ENCODE peak calls at places on chromosome 3, in seven cellular contexts. J is WTC11, L is AG09309, R is GM13977, O is CD14-positive monocyte, F is B cell, X is osteoblast. D is an unnamed sample.
A peak's percentile ranks its signal among the peaks of the same experiment; 100 is the strongest.

GRCh38 chr3:71305246-71306206 is 278.0 kb downstream of the FOXP1 start:
- DNase-seq in J (peak; percentile 77), L (no peak), O (no peak), F (no peak), X (no peak), R (no peak), D (no peak)

GRCh38 chr3:161630791-161631190 is 134.2 kb downstream of the OTOL1 start:
- DNase-seq in R (no peak), X (no peak), O (no peak), J (peak; percentile 11), F (no peak), L (no peak), D (no peak)

GRCh38 chr3:178807694-178808093 is 263.9 kb downstream of the ZMAT3 start:
- DNase-seq in F (no peak), X (no peak), L (no peak), O (no peak), J (no peak), R (no peak), D (no peak)

GRCh38 chr3:172189987-172190603 is 150.7 kb downstream of the FNDC3B start:
- DNase-seq in L (no peak), F (no peak), X (no peak), O (no peak), J (no peak), R (no peak), D (no peak)

GRCh38 chr3:79052054-79052681 is 715.6 kb downstream of the ROBO1 start:
- DNase-seq in L (no peak), O (no peak), X (no peak), F (no peak), J (peak; percentile 45), R (no peak), D (no peak)

GRCh38 chr3:153373571-153373970 is 211.5 kb downstream of the RAP2B start:
- DNase-seq in F (peak; percentile 39), R (no peak), L (no peak), X (peak; percentile 75), J (no peak), O (peak; percentile 59), D (no peak)

GRCh38 chr3:157533298-157533870 is 30.2 kb upstream of the VEPH1 start:
- DNase-seq in O (no peak), J (no peak), F (no peak), X (peak; percentile 84), L (peak; percentile 76), R (no peak), D (no peak)

GRCh38 chr3:76586471-76586870 is 453.4 kb upstream of the ROBO2 start:
- DNase-seq in O (no peak), L (no peak), F (no peak), X (no peak), J (no peak), R (no peak), D (no peak)

GRCh38 chr3:125083776-125084175 is 28.0 kb upstream of the HEG1 start:
- DNase-seq in F (no peak), R (no peak), L (no peak), O (no peak), X (peak; percentile 31), J (no peak), D (no peak)

GRCh38 chr3:194287392-194287791 is 63.7 kb downstream of the CPN2 start:
- DNase-seq in O (no peak), J (no peak), X (no peak), L (no peak), R (no peak), F (no peak), D (no peak)

GRCh38 chr3:59522550-59522949 is 472.7 kb upstream of the CFAP20DC start:
- DNase-seq in J (no peak), O (no peak), F (no peak), R (no peak), L (no peak), X (no peak), D (no peak)

GRCh38 chr3:193029800-193030199 is 112.1 kb upstream of the MB21D2 start:
- DNase-seq in J (no peak), F (no peak), L (no peak), O (no peak), R (no peak), X (no peak), D (no peak)

GRCh38 chr3:51938780-51939425 is 2.8 kb downstream of the RRP9 start:
- DNase-seq in O (no peak), X (peak; percentile 68), J (no peak), F (no peak), L (no peak), R (no peak), D (no peak)

GRCh38 chr3:51935886-51936755 is 5.6 kb downstream of the RRP9 start:
- DNase-seq in L (no peak), J (no peak), X (peak; percentile 72), R (no peak), O (no peak), F (no peak), D (no peak)

GRCh38 chr3:51937014-51937413 is 4.7 kb downstream of the RRP9 start:
- DNase-seq in X (peak; percentile 94), F (no peak), R (no peak), L (no peak), J (no peak), O (no peak), D (no peak)

GRCh38 chr3:51934991-51935885 is 6.5 kb downstream of the RRP9 start:
- DNase-seq in O (no peak), F (no peak), R (no peak), X (peak; percentile 54), J (no peak), L (no peak), D (no peak)

DNA sequence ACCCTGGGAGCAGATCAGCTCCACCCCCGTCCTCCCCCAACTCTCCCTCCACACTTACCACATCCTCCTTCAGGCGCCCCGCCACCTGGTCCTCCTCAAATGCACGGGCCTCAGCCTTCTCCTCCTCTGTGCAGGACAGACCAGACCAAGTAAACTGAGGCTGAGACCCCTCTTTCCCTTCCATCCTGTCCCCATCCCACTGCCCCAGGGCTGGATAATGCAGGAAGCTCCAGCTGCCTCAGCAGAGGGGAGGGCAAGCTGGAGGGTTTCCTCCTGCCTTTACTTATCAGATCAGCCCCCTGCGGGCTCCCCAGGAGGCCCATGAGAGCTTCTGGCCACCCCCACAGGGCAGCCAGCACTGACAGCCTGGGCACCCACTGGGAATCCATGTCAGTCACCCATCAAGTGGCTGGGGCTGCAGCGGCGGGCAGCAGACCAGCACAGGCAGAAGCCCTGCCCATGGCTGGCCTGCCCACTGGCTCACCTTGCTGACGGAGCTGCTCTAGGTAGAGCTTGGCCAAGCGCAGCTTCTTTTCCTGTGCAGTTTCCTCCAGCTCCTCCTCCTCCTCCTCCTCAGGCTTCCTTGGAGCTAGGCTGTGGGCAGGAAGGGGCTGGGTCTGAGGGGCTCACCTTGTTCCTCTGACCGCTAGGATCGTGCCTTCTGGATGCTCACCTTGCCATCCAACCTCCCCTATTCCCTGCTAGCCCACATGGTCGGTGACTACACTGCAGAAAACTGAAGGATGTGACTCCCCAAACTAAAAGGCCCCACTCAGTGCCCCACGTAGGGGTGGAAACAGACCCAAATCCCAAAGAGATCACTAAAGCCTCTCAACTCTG is 3.9 kb downstream of the RRP9 start:
- DNase-seq in J (no peak), R (no peak), L (no peak), F (no peak), O (no peak), X (peak; percentile 37), D (no peak)
- TF ChIP-seq CTCF in J (no peak), R (no peak), L (no peak), F (no peak), O (no peak), X (no peak), D (no peak)

GRCh38 chr3:15433531-15433930 is 6.1 kb downstream of the EAF1 start:
- DNase-seq in R (no peak), F (no peak), X (no peak), O (no peak), J (no peak), L (no peak), D (no peak)

GRCh38 chr3:15430624-15431023 is 3.2 kb downstream of the EAF1 start:
- DNase-seq in O (no peak), X (no peak), L (no peak), J (no peak), F (no peak), R (no peak), D (no peak)

GRCh38 chr3:15428539-15428938 is 1.1 kb downstream of the EAF1 start:
- DNase-seq in R (no peak), J (no peak), X (peak; percentile 87), F (no peak), L (peak; percentile 41), O (peak; percentile 85), D (no peak)

GRCh38 chr3:15429080-15429479 is 1.7 kb downstream of the EAF1 start:
- DNase-seq in F (no peak), X (no peak), J (no peak), O (no peak), L (no peak), R (no peak), D (no peak)

DNA sequence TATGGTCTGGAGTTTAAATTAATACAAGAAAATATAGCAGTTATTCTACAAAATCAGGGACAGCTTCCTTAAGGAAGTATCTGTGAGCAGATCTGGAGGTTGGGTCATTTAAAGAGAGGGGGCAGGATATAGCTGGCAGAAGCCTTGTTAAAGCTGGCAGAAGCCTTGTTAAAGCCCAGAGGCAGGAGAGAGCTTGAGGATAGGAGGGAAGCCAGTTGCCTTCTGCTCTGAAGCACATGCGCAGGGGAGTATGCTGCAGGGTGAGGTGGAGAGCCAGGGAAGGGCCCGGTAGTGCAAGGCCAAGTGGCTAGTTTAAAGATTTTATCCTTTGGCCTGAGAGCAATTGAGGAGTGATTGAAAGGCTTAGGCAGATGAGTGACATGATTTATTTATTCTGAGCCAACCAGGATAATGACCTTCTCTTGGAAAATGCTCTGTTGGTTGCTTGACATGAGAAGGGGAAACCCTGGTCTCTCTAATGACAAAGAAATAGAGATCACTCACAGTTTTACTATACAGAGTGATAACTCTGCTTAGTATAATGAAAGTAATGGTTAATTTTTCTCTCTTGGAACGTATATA is 3.9 kb downstream of the EAF1 start:
- DNase-seq in X (no peak), F (no peak), R (no peak), O (no peak), J (no peak), L (no peak), D (no peak)
- TF ChIP-seq CTCF in X (no peak), F (no peak), R (no peak), O (no peak), J (no peak), L (no peak), D (no peak)

DNA sequence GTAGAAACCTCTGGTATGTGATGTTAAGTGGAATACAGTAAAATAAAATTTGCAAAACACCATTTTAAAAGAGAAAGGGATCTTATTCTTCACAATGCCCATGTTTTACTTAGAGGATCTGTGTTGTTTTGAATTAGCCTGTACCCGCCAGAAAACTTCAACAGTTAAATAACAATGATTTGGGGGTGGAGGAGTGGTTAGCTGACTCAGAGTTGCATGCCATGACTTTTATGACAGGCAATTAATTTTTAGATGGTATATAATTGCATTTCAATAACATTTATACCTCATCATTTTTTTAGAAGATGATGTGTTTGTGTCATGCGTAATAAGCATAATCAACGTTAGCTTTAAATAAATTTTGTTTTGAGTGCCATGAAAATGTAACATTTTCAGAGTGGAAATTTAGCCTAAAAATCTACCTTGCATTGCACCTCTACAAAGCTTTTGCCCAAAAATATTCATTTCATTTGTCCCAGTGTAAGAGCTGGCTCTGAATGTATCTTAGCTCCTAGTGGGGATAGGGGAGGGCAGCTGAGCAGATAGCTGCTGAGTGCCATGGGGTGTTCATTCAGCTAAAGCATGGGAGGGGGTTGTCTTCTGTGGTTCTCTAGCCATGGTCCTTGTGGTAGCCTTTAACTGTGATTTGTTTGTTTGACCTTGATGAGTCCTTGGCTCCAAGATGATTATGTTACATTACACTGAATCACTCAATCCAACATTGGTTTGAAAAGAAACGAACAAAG is 379.8 kb downstream of the LPP start:
- DNase-seq in O (no peak), F (no peak), X (no peak), R (no peak), J (no peak), L (no peak), D (no peak)
- TF ChIP-seq CTCF in O (no peak), F (no peak), X (no peak), R (no peak), J (no peak), L (no peak), D (no peak)

GRCh38 chr3:133457465-133458067 is 57.7 kb downstream of the BFSP2 start:
- DNase-seq in J (no peak), X (no peak), O (no peak), R (no peak), F (no peak), L (no peak), D (no peak)
- TF ChIP-seq CTCF in J (no peak), X (peak; percentile 53), O (peak; percentile 30), R (peak; percentile 46), F (peak; percentile 33), L (peak; percentile 6), D (peak; percentile 23)